ENCODE peak calls at places on chromosomes 13 and 19, in nine cellular contexts. S, D, G, Y, L, I, N, M and B are unnamed samples.

GRCh38 chr19:35141627-35142401 is 1.2 kb upstream of the FXYD7 start:
- DNase-seq in Y (no peak), M (no peak), G (no peak), D (no peak), L (no peak), I (no peak), N (no peak), S (no peak), B (peak)

GRCh38 chr13:32259116-32259515 is 56.0 kb downstream of the ZAR1L start:
- DNase-seq in G (peak), I (peak), Y (no peak), N (no peak), M (no peak), L (no peak), D (no peak), S (no peak), B (no peak)

GRCh38 chr13:76637651-76638111 is 248.5 kb downstream of the KCTD12 start:
- DNase-seq in I (no peak), S (no peak), D (peak), L (no peak), N (no peak), G (no peak), M (no peak), Y (no peak), B (no peak)

GRCh38 chr13:39767791-39768564 is 112.5 kb downstream of the COG6 start:
- DNase-seq in Y (no peak), L (no peak), I (no peak), N (no peak), D (no peak), M (no peak), S (no peak), G (no peak), B (no peak)

GRCh38 chr13:99629641-99630040 is 128.4 kb downstream of the TM9SF2 start:
- DNase-seq in S (no peak), N (no peak), Y (no peak), L (no peak), I (no peak), M (no peak), D (no peak), G (no peak), B (no peak)

GRCh38 chr19:49437231-49437630 is 4.1 kb downstream of the SLC17A7 start:
- DNase-seq in S (no peak), M (peak), N (no peak), G (no peak), Y (no peak), D (no peak), I (no peak), L (no peak), B (no peak)

GRCh38 chr19:3842948-3843347 is 25.9 kb downstream of the ZFR2 start:
- DNase-seq in S (no peak), M (no peak), D (no peak), L (no peak), N (no peak), G (no peak), Y (no peak), I (no peak), B (no peak)

GRCh38 chr19:35845215-35846037 is 6.9 kb downstream of the NPHS1 start:
- DNase-seq in M (no peak), S (no peak), D (no peak), Y (peak), G (no peak), I (peak), N (no peak), L (no peak), B (peak)

GRCh38 chr13:49366841-49367240 is 77.0 kb downstream of the CAB39L start:
- DNase-seq in D (no peak), G (no peak), N (no peak), Y (no peak), L (no peak), M (no peak), I (no peak), S (no peak), B (no peak)

GRCh38 chr13:94886191-94886590 is 173.8 kb upstream of the SOX21 start:
- DNase-seq in L (no peak), Y (no peak), I (no peak), M (no peak), D (no peak), G (no peak), S (no peak), N (no peak), B (peak)

GRCh38 chr13:25881946-25882574 is 169.8 kb downstream of the SHISA2 start:
- DNase-seq in Y (no peak), L (no peak), D (no peak), G (peak), M (no peak), I (no peak), S (no peak), N (no peak), B (peak)

GRCh38 chr19:17553256-17553655 is 2.2 kb upstream of the COLGALT1 start:
- DNase-seq in M (peak), S (no peak), Y (no peak), G (no peak), L (no peak), N (no peak), D (peak), I (no peak), B (peak)

GRCh38 chr19:44725684-44726083 is 22.8 kb upstream of the BCL3 start:
- DNase-seq in G (no peak), Y (no peak), M (no peak), I (no peak), S (no peak), N (no peak), D (no peak), L (no peak), B (no peak)

GRCh38 chr13:112715715-112716460 is 26.1 kb downstream of the ATP11A start:
- DNase-seq in N (no peak), L (no peak), M (no peak), D (no peak), S (no peak), Y (no peak), G (no peak), I (no peak), B (no peak)

GRCh38 chr19:37936166-37936565 is 29.2 kb downstream of the SIPA1L3 start:
- DNase-seq in G (no peak), I (peak), S (no peak), N (no peak), M (no peak), Y (no peak), L (no peak), D (no peak), B (no peak)

GRCh38 chr13:51905787-51906186 is 44.0 kb downstream of the CCDC70 start:
- DNase-seq in G (no peak), S (no peak), N (no peak), D (no peak), Y (no peak), M (no peak), L (no peak), I (no peak), B (no peak)